ENCODE peak calls at places on chromosome 5, in seven cellular contexts. Z is K562, N is H1, A is HepG2, R is GM12891, C is SK-N-SH, M is GM12878. W is an unnamed sample.

GRCh38 chr5:139660105-139660915 is 12.2 kb downstream of the CXXC5 start:
- DNase-seq in Z (no peak), N (no peak), A (no peak), R (no peak), C (peak; percentile 81), M (no peak), W (no peak)

GRCh38 chr5:42929871-42930270 is 110.2 kb downstream of the ANXA2R start:
- DNase-seq in Z (no peak), N (no peak), A (no peak), R (no peak), C (no peak), M (no peak), W (no peak)

GRCh38 chr5:131303537-131303936 is 39.7 kb downstream of the CDC42SE2 start:
- DNase-seq in Z (no peak), N (no peak), A (no peak), R (no peak), C (no peak), M (no peak), W (no peak)

GRCh38 chr5:72921103-72921502 is 34.7 kb upstream of the FCHO2 start:
- DNase-seq in Z (no peak), N (no peak), A (no peak), R (no peak), C (no peak), M (no peak), W (no peak)

GRCh38 chr5:122705876-122706275 is 69.0 kb upstream of the SNX2 start:
- DNase-seq in Z (no peak), N (no peak), A (no peak), R (no peak), C (no peak), M (no peak), W (no peak)

GRCh38 chr5:95864456-95864855 is 41.9 kb upstream of the GLRX start:
- DNase-seq in Z (no peak), N (no peak), A (no peak), R (no peak), C (no peak), M (no peak), W (no peak)

GRCh38 chr5:173329370-173330150 is 1.3 kb upstream of the STC2 start:
- DNase-seq in Z (no peak), N (peak; percentile 80), A (peak; percentile 72), R (peak; percentile 39), C (peak; percentile 81), M (peak; percentile 25), W (peak; percentile 52)

GRCh38 chr5:133109655-133110483 is 58.1 kb downstream of the HSPA4 start:
- DNase-seq in Z (no peak), N (peak; percentile 45), A (no peak), R (no peak), C (no peak), M (no peak), W (no peak)

GRCh38 chr5:158877706-158878105 is 222.0 kb downstream of the EBF1 start:
- DNase-seq in Z (no peak), N (no peak), A (no peak), R (no peak), C (no peak), M (no peak), W (no peak)

GRCh38 chr5:127833999-127834953 is 131.1 kb downstream of the CCDC192 start:
- DNase-seq in Z (no peak), N (no peak), A (no peak), R (no peak), C (no peak), M (no peak), W (no peak)

GRCh38 chr5:95620870-95621838 is 1.3 kb downstream of the GPR150 start:
- DNase-seq in Z (no peak), N (peak; percentile 78), A (no peak), R (peak; percentile 37), C (peak; percentile 80), M (no peak), W (peak; percentile 50)

GRCh38 chr5:180135128-180135955 is 63.8 kb upstream of the RNF130 start:
- DNase-seq in Z (no peak), N (peak; percentile 33), A (no peak), R (no peak), C (no peak), M (no peak), W (no peak)

GRCh38 chr5:172162348-172162747 is 25.7 kb downstream of the STK10 start:
- DNase-seq in Z (no peak), N (no peak), A (peak; percentile 30), R (no peak), C (no peak), M (no peak), W (no peak)

GRCh38 chr5:150092159-150092787 is 5.9 kb upstream of the CSF1R start:
- DNase-seq in Z (no peak), N (peak; percentile 6), A (no peak), R (no peak), C (no peak), M (no peak), W (no peak)
- TF ChIP-seq TAF1 in Z (no peak), N (no peak), A (no peak), R (no peak), C (no peak), M (no peak), W (no peak)

GRCh38 chr5:37619353-37619752 is 220.5 kb downstream of the GDNF start:
- DNase-seq in Z (no peak), N (no peak), A (no peak), R (no peak), C (no peak), M (no peak), W (no peak)

DNA sequence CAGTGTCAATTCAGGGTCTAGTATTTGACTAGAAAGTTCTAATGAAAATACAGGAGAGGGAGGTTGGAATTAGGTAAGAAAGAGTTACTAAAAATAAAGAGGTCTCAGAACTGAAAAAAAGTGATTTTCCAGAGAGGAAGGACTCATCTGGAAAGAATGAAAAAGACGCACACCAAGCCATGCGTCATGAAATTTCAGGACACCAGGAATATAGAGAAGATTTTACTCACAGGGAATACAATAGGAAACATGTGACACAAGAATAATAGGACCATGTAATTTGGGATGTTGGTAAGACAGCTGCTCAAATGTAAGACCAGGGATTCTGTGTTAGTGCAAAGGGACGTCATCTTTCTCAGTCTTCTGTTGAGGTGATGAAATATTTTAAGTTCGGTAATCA is 224.7 kb downstream of the GDNF start:
- DNase-seq in Z (no peak), N (no peak), A (no peak), R (no peak), C (no peak), M (no peak), W (no peak)
- TF ChIP-seq TAF1 in Z (no peak), N (no peak), A (no peak), R (no peak), C (no peak), M (no peak), W (no peak)

GRCh38 chr5:11684607-11685006 is 219.6 kb downstream of the CTNND2 start:
- DNase-seq in Z (no peak), N (no peak), A (no peak), R (no peak), C (no peak), M (no peak), W (no peak)
- TF ChIP-seq TAF1 in Z (no peak), N (no peak), A (no peak), R (no peak), C (no peak), M (no peak), W (no peak)

DNA sequence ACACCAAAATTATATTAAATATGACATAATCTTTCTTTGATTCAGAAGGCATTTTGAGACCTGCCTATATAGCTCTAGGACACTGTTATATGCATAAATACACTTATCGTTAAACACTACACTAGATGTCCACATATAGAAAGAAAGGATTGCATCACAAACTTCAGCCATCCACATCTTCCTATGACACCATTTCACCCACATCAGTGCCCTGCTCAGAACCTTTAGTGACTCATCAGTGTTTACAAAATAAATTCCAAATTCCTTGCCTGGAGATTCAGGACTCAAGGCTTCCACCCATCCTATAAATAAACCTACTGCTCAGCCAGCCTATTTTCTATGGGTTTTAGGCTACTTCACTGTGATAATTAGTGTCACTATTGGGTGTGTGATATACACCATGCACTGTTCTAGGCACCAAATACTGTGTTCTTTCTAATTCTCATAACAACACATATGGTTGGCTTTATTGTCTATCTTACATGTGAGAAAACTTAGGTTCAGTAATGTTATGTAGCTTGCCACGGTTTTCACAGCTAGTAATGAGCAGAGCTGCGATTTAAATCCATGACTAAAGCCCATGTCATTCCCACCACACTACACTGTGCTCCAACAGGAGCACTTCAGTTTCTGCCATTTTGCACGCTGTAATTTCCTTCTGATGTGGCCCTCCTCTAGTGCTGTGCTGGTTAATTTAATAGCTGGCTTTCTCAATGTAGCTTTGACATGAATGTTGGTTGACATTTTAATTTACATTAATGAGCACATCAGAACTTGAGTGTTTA is 103.3 kb downstream of the SREK1 start:
- DNase-seq in Z (no peak), N (no peak), A (peak; percentile 7), R (no peak), C (no peak), M (no peak), W (no peak)
- TF ChIP-seq TAF1 in Z (no peak), N (no peak), A (no peak), R (no peak), C (no peak), M (no peak), W (no peak)

DNA sequence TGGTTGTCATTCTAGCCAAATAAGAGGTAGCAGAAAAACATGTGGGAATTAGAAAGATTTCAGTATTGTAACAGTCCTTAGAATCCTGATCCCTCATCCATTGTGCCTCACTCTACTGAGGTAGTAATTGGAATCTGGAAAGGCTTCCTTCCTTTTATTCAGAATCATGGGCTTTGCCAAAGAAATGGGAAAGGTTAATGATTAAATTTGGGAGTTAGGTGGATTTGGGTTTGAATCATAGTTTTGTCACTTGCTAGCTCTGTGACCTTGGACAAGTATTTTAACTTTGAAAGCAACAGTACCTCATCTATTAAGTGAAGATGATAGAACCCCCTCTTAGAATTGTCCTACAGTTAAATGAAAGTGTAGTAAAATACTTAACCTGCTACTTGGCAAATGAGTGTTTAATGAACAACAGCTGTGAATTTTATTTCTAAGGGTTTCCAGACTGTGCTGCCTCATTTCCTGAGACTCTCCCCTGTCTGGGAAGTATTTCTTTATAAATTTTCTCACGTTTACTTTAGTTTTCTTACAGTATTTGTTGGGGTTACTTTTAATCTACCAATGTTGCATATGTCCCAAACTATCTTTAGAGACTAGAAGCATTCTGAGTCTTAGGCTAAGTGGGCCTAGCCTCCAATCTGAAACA is 11.7 kb downstream of the SPDL1 start:
- DNase-seq in Z (no peak), N (no peak), A (no peak), R (no peak), C (no peak), M (no peak), W (no peak)
- TF ChIP-seq TAF1 in Z (no peak), N (no peak), A (no peak), R (no peak), C (no peak), M (no peak), W (no peak)

GRCh38 chr5:3905031-3905430 is 309.4 kb downstream of the IRX1 start:
- DNase-seq in Z (no peak), N (no peak), A (no peak), R (no peak), C (no peak), M (no peak), W (no peak)
- TF ChIP-seq TAF1 in Z (no peak), N (no peak), A (no peak), R (no peak), C (no peak), M (no peak), W (no peak)

GRCh38 chr5:141525659-141526058 is 36.8 kb downstream of the PCDHGC5 start:
- DNase-seq in Z (no peak), N (no peak), A (peak; percentile 13), R (no peak), C (no peak), M (no peak), W (no peak)
- TF ChIP-seq TAF1 in Z (no peak), N (no peak), A (no peak), R (no peak), C (no peak), M (no peak), W (no peak)

W was measured in GM12892.